ENCODE peak calls at places on chromosomes 2 and 18, in eight cellular contexts. K is cardiac muscle cell; X is OCI-LY7; Q is NCI-H2081; M is ELR; N is GM23248; G is stimulated activated CD4-positive, alpha-beta T cell treated with anti-CD3 and anti-CD28 coated beads, Interleukin-2, amount 100 ng/mL, for 48 hours; S is stimulated activated CD8-positive, alpha-beta memory T cell treated with anti-CD3 and anti-CD28 coated beads, Interleukin-15, amount 100 ng/mL, for 24 hours. A is an unnamed sample.

GRCh38 chr2:42639340-42640077 is 71.1 kb downstream of the MTA3 start:
- DNase-seq in K (no peak), X (no peak), Q (peak; percentile 13), M (no peak), N (no peak), G (no peak), S (no peak), A (no peak)

GRCh38 chr2:36539631-36540030 is 58.3 kb downstream of the FEZ2 start:
- DNase-seq in K (no peak), X (no peak), Q (no peak), M (peak; percentile 75), N (peak; percentile 86), G (no peak), S (no peak), A (no peak)

GRCh38 chr2:207162319-207162718 is 3.4 kb downstream of the KLF7 start:
- DNase-seq in K (peak; percentile 39), X (no peak), Q (peak; percentile 28), M (peak; percentile 55), N (peak; percentile 81), G (no peak), S (no peak), A (no peak)

GRCh38 chr2:31922542-31923408 is 88.0 kb downstream of the MEMO1 start:
- DNase-seq in K (no peak), X (no peak), Q (no peak), M (no peak), N (no peak), G (no peak), S (no peak), A (no peak)

GRCh38 chr2:151306621-151307020 is 17.2 kb upstream of the NMI start:
- DNase-seq in K (peak; percentile 85), X (no peak), Q (no peak), M (peak; percentile 77), N (peak; percentile 94), G (no peak), S (no peak), A (no peak)

GRCh38 chr2:101464841-101465240 is 10.1 kb downstream of the RFX8 start:
- DNase-seq in K (peak; percentile 34), X (no peak), Q (no peak), M (peak; percentile 75), N (peak; percentile 64), G (no peak), S (no peak), A (no peak)

GRCh38 chr18:21242141-21243040 is at the start of gene GREB1L:
- DNase-seq in K (peak; percentile 62), X (no peak), Q (peak; percentile 80), M (peak; percentile 73), N (peak; percentile 90), G (peak; percentile 38), S (no peak), A (peak; percentile 4)

GRCh38 chr2:241489080-241489479 is 19.3 kb downstream of the STK25 start:
- DNase-seq in K (no peak), X (no peak), Q (no peak), M (no peak), N (no peak), G (no peak), S (no peak), A (no peak)

GRCh38 chr2:122710049-122710448 is 954.6 kb downstream of the TSN start:
- DNase-seq in K (no peak), X (no peak), Q (no peak), M (no peak), N (no peak), G (no peak), S (no peak), A (no peak)

GRCh38 chr2:218284106-218284811 is 8.0 kb downstream of the TMBIM1 start:
- DNase-seq in K (peak; percentile 74), X (no peak), Q (no peak), M (peak; percentile 87), N (peak; percentile 94), G (peak; percentile 52), S (no peak), A (no peak)

GRCh38 chr18:55334875-55335274 is 253.1 kb downstream of the TCF4 start:
- DNase-seq in K (no peak), X (no peak), Q (peak; percentile 86), M (no peak), N (no peak), G (no peak), S (no peak), A (no peak)

GRCh38 chr2:1675633-1676032 is 68.7 kb downstream of the PXDN start:
- DNase-seq in K (peak; percentile 88), X (no peak), Q (no peak), M (peak; percentile 98), N (peak; percentile 99), G (no peak), S (no peak), A (no peak)

GRCh38 chr18:69916412-69916811 is 31.3 kb downstream of the CD226 start:
- DNase-seq in K (no peak), X (no peak), Q (no peak), M (peak; percentile 76), N (no peak), G (no peak), S (no peak), A (no peak)

GRCh38 chr2:142989276-142990204 is 112.1 kb downstream of the KYNU start:
- DNase-seq in K (peak; percentile 73), X (peak; percentile 43), Q (peak; percentile 43), M (peak; percentile 69), N (peak; percentile 60), G (no peak), S (no peak), A (no peak)

GRCh38 chr2:67451086-67451832 is 54.1 kb downstream of the ETAA1 start:
- DNase-seq in K (peak; percentile 70), X (no peak), Q (peak; percentile 61), M (peak; percentile 87), N (peak; percentile 84), G (no peak), S (no peak), A (no peak)

GRCh38 chr2:70509565-70509964 is 44.1 kb downstream of the TGFA start:
- DNase-seq in K (no peak), X (no peak), Q (no peak), M (peak; percentile 29), N (peak; percentile 89), G (no peak), S (no peak), A (no peak)

GRCh38 chr2:207896525-207897295 is 127.0 kb upstream of the FZD5 start:
- DNase-seq in K (no peak), X (no peak), Q (peak; percentile 78), M (peak; percentile 31), N (no peak), G (no peak), S (no peak), A (no peak)

GRCh38 chr18:78730564-78731422 is 248.8 kb upstream of the SALL3 start:
- DNase-seq in K (no peak), X (no peak), Q (no peak), M (no peak), N (no peak), G (no peak), S (no peak), A (no peak)

GRCh38 chr2:71710805-71711469 is 257.6 kb downstream of the DYSF start:
- DNase-seq in K (no peak), X (no peak), Q (no peak), M (no peak), N (no peak), G (no peak), S (no peak), A (no peak)

GRCh38 chr2:46392561-46393351 is 86.6 kb upstream of the TMEM247 start:
- DNase-seq in K (no peak), X (no peak), Q (no peak), M (no peak), N (no peak), G (no peak), S (no peak), A (no peak)

GRCh38 chr2:191617589-191617988 is 60.3 kb upstream of the NABP1 start:
- DNase-seq in K (no peak), X (peak; percentile 72), Q (no peak), M (no peak), N (no peak), G (no peak), S (no peak), A (peak; percentile 34)

GRCh38 chr2:26590960-26591618 is 50.1 kb downstream of the CIB4 start:
- DNase-seq in K (no peak), X (no peak), Q (no peak), M (no peak), N (no peak), G (no peak), S (no peak), A (no peak)

GRCh38 chr18:52312321-52312720 is 27.7 kb upstream of the DCC start:
- DNase-seq in K (no peak), X (no peak), Q (peak; percentile 86), M (no peak), N (no peak), G (no peak), S (no peak), A (no peak)

GRCh38 chr2:143254108-143254507 is 124.9 kb downstream of the ARHGAP15 start:
- DNase-seq in K (no peak), X (no peak), Q (no peak), M (no peak), N (no peak), G (no peak), S (no peak), A (no peak)

GRCh38 chr2:227890495-227891079 is 19.2 kb downstream of the DAW1 start:
- DNase-seq in K (peak; percentile 76), X (peak; percentile 64), Q (peak; percentile 58), M (peak; percentile 74), N (peak; percentile 68), G (no peak), S (no peak), A (no peak)

GRCh38 chr18:63476666-63477065 is at the start of gene SERPINB5:
- DNase-seq in K (no peak), X (no peak), Q (peak; percentile 59), M (no peak), N (no peak), G (no peak), S (no peak), A (no peak)

GRCh38 chr2:285506-285905 is 2.4 kb downstream of the ALKAL2 start:
- DNase-seq in K (peak; percentile 76), X (no peak), Q (no peak), M (peak; percentile 42), N (peak; percentile 86), G (no peak), S (no peak), A (no peak)

GRCh38 chr18:31401156-31402025 is 24.8 kb downstream of the DSG4 start:
- DNase-seq in K (no peak), X (no peak), Q (peak; percentile 2), M (no peak), N (no peak), G (no peak), S (no peak), A (no peak)

GRCh38 chr2:160141419-160141818 is 58.7 kb downstream of the ITGB6 start:
- DNase-seq in K (no peak), X (no peak), Q (no peak), M (no peak), N (no peak), G (no peak), S (no peak), A (no peak)

GRCh38 chr2:9192712-9193111 is 13.9 kb upstream of the ASAP2 start:
- DNase-seq in K (no peak), X (no peak), Q (no peak), M (no peak), N (no peak), G (no peak), S (no peak), A (no peak)

GRCh38 chr18:46416706-46417638 is 240.0 kb downstream of the LOXHD1 start:
- DNase-seq in K (no peak), X (peak; percentile 15), Q (peak; percentile 24), M (peak; percentile 29), N (peak; percentile 11), G (no peak), S (no peak), A (no peak)

GRCh38 chr2:239876241-239876947 is 148.7 kb downstream of the NDUFA10 start:
- DNase-seq in K (no peak), X (no peak), Q (no peak), M (no peak), N (no peak), G (no peak), S (no peak), A (no peak)

GRCh38 chr2:179612591-179613298 is 248.7 kb downstream of the ZNF385B start:
- DNase-seq in K (no peak), X (no peak), Q (no peak), M (no peak), N (peak; percentile 30), G (no peak), S (no peak), A (no peak)

GRCh38 chr18:69161383-69162028 is 239.2 kb upstream of the DOK6 start:
- DNase-seq in K (peak; percentile 12), X (no peak), Q (no peak), M (no peak), N (peak; percentile 61), G (no peak), S (no peak), A (no peak)

A was measured in T-helper 1 cell.